ENCODE peak calls at places on chromosomes 2 and 18, in ten cellular contexts. One of them, this sample, is unnamed.

GRCh38 chr2:121248766-121249343 is 36.1 kb downstream of the TFCP2L1 start:
- DNase-seq in gastrocnemius medialis: no peak
- DNase-seq in brain microvascular endothelial cell: no peak
- DNase-seq in PC-9: no peak
- DNase-seq in EL: no peak
- DNase-seq in H4: no peak
- DNase-seq in progenitor cell of endocrine pancreas: no peak
- DNase-seq in SJSA1: no peak
- DNase-seq in RKO: no peak
- DNase-seq in T-helper 9 cell: no peak
- DNase-seq in this sample: no peak

GRCh38 chr2:238091426-238092060 is 8.6 kb upstream of the ESPNL start:
- DNase-seq in gastrocnemius medialis: no peak
- DNase-seq in brain microvascular endothelial cell: no peak
- DNase-seq in PC-9: no peak
- DNase-seq in EL: no peak
- DNase-seq in H4: no peak
- DNase-seq in progenitor cell of endocrine pancreas: no peak
- DNase-seq in SJSA1: no peak
- DNase-seq in RKO: no peak
- DNase-seq in T-helper 9 cell: no peak
- DNase-seq in this sample: no peak

GRCh38 chr18:9475643-9476580 is 599 bp downstream of the RALBP1 start:
- DNase-seq in gastrocnemius medialis: no peak
- DNase-seq in brain microvascular endothelial cell: peak; percentile 1
- DNase-seq in PC-9: peak; percentile 58
- DNase-seq in EL: peak; percentile 70
- DNase-seq in H4: peak; percentile 19
- DNase-seq in progenitor cell of endocrine pancreas: no peak
- DNase-seq in SJSA1: no peak
- DNase-seq in RKO: peak; percentile 65
- DNase-seq in T-helper 9 cell: peak; percentile 50
- DNase-seq in this sample: no peak

GRCh38 chr2:54903736-54904554 is 146.3 kb downstream of the RTN4 start:
- DNase-seq in gastrocnemius medialis: peak; percentile 62
- DNase-seq in brain microvascular endothelial cell: peak; percentile 98
- DNase-seq in PC-9: peak; percentile 97
- DNase-seq in EL: peak; percentile 99
- DNase-seq in H4: peak; percentile 99
- DNase-seq in progenitor cell of endocrine pancreas: no peak
- DNase-seq in SJSA1: peak; percentile 97
- DNase-seq in RKO: peak; percentile 98
- DNase-seq in T-helper 9 cell: peak; percentile 6
- DNase-seq in this sample: no peak

GRCh38 chr2:241275504-241275903 is 40.0 kb downstream of the HDLBP start:
- DNase-seq in gastrocnemius medialis: no peak
- DNase-seq in brain microvascular endothelial cell: no peak
- DNase-seq in PC-9: no peak
- DNase-seq in EL: no peak
- DNase-seq in H4: no peak
- DNase-seq in progenitor cell of endocrine pancreas: no peak
- DNase-seq in SJSA1: no peak
- DNase-seq in RKO: no peak
- DNase-seq in T-helper 9 cell: no peak
- DNase-seq in this sample: no peak

GRCh38 chr2:17795309-17795708 is 21.0 kb upstream of the MSGN1 start:
- DNase-seq in gastrocnemius medialis: peak; percentile 41
- DNase-seq in brain microvascular endothelial cell: no peak
- DNase-seq in PC-9: no peak
- DNase-seq in EL: no peak
- DNase-seq in H4: no peak
- DNase-seq in progenitor cell of endocrine pancreas: no peak
- DNase-seq in SJSA1: no peak
- DNase-seq in RKO: no peak
- DNase-seq in T-helper 9 cell: no peak
- DNase-seq in this sample: no peak

GRCh38 chr2:135246856-135247255 is 194.8 kb downstream of the RAB3GAP1 start:
- DNase-seq in gastrocnemius medialis: no peak
- DNase-seq in brain microvascular endothelial cell: no peak
- DNase-seq in PC-9: no peak
- DNase-seq in EL: no peak
- DNase-seq in H4: no peak
- DNase-seq in progenitor cell of endocrine pancreas: no peak
- DNase-seq in SJSA1: no peak
- DNase-seq in RKO: no peak
- DNase-seq in T-helper 9 cell: no peak
- DNase-seq in this sample: no peak

GRCh38 chr2:824954-825353 is 125.7 kb upstream of the SNTG2 start:
- DNase-seq in gastrocnemius medialis: no peak
- DNase-seq in brain microvascular endothelial cell: no peak
- DNase-seq in PC-9: no peak
- DNase-seq in EL: no peak
- DNase-seq in H4: no peak
- DNase-seq in progenitor cell of endocrine pancreas: no peak
- DNase-seq in SJSA1: no peak
- DNase-seq in RKO: no peak
- DNase-seq in T-helper 9 cell: no peak
- DNase-seq in this sample: no peak

GRCh38 chr18:75201936-75202335 is 7.0 kb downstream of the PTGR3 start:
- DNase-seq in gastrocnemius medialis: peak; percentile 94
- DNase-seq in brain microvascular endothelial cell: no peak
- DNase-seq in PC-9: no peak
- DNase-seq in EL: peak; percentile 12
- DNase-seq in H4: no peak
- DNase-seq in progenitor cell of endocrine pancreas: no peak
- DNase-seq in SJSA1: no peak
- DNase-seq in RKO: no peak
- DNase-seq in T-helper 9 cell: no peak
- DNase-seq in this sample: no peak

GRCh38 chr2:96502891-96503636 is 2.1 kb downstream of the NEURL3 start:
- DNase-seq in gastrocnemius medialis: no peak
- DNase-seq in brain microvascular endothelial cell: no peak
- DNase-seq in PC-9: peak; percentile 56
- DNase-seq in EL: peak; percentile 15
- DNase-seq in H4: no peak
- DNase-seq in progenitor cell of endocrine pancreas: no peak
- DNase-seq in SJSA1: no peak
- DNase-seq in RKO: no peak
- DNase-seq in T-helper 9 cell: no peak
- DNase-seq in this sample: no peak

GRCh38 chr2:45319683-45320082 is 291.4 kb downstream of the SRBD1 start:
- DNase-seq in gastrocnemius medialis: no peak
- DNase-seq in brain microvascular endothelial cell: no peak
- DNase-seq in PC-9: no peak
- DNase-seq in EL: no peak
- DNase-seq in H4: no peak
- DNase-seq in progenitor cell of endocrine pancreas: no peak
- DNase-seq in SJSA1: no peak
- DNase-seq in RKO: no peak
- DNase-seq in T-helper 9 cell: no peak
- DNase-seq in this sample: no peak

GRCh38 chr2:212845941-212846340 is 305.5 kb downstream of the IKZF2 start:
- DNase-seq in gastrocnemius medialis: no peak
- DNase-seq in brain microvascular endothelial cell: peak; percentile 51
- DNase-seq in PC-9: no peak
- DNase-seq in EL: peak; percentile 81
- DNase-seq in H4: no peak
- DNase-seq in progenitor cell of endocrine pancreas: no peak
- DNase-seq in SJSA1: no peak
- DNase-seq in RKO: no peak
- DNase-seq in T-helper 9 cell: no peak
- DNase-seq in this sample: no peak

GRCh38 chr18:44324361-44324760 is 356.3 kb upstream of the SETBP1 start:
- DNase-seq in gastrocnemius medialis: no peak
- DNase-seq in brain microvascular endothelial cell: no peak
- DNase-seq in PC-9: no peak
- DNase-seq in EL: no peak
- DNase-seq in H4: no peak
- DNase-seq in progenitor cell of endocrine pancreas: no peak
- DNase-seq in SJSA1: no peak
- DNase-seq in RKO: no peak
- DNase-seq in T-helper 9 cell: no peak
- DNase-seq in this sample: no peak

GRCh38 chr2:36271266-36271665 is 84.3 kb upstream of the CRIM1 start:
- DNase-seq in gastrocnemius medialis: no peak
- DNase-seq in brain microvascular endothelial cell: no peak
- DNase-seq in PC-9: no peak
- DNase-seq in EL: no peak
- DNase-seq in H4: no peak
- DNase-seq in progenitor cell of endocrine pancreas: no peak
- DNase-seq in SJSA1: no peak
- DNase-seq in RKO: no peak
- DNase-seq in T-helper 9 cell: no peak
- DNase-seq in this sample: no peak

GRCh38 chr2:212288308-212288707 is 250.3 kb downstream of the ERBB4 start:
- DNase-seq in gastrocnemius medialis: no peak
- DNase-seq in brain microvascular endothelial cell: no peak
- DNase-seq in PC-9: no peak
- DNase-seq in EL: no peak
- DNase-seq in H4: no peak
- DNase-seq in progenitor cell of endocrine pancreas: no peak
- DNase-seq in SJSA1: no peak
- DNase-seq in RKO: no peak
- DNase-seq in T-helper 9 cell: no peak
- DNase-seq in this sample: no peak

GRCh38 chr2:30665761-30666306 is 141.4 kb downstream of the CAPN13 start:
- DNase-seq in gastrocnemius medialis: no peak
- DNase-seq in brain microvascular endothelial cell: no peak
- DNase-seq in PC-9: no peak
- DNase-seq in EL: no peak
- DNase-seq in H4: no peak
- DNase-seq in progenitor cell of endocrine pancreas: no peak
- DNase-seq in SJSA1: peak; percentile 25
- DNase-seq in RKO: no peak
- DNase-seq in T-helper 9 cell: no peak
- DNase-seq in this sample: no peak

GRCh38 chr2:96916156-96917007 is 46.5 kb upstream of the SEMA4C start:
- DNase-seq in gastrocnemius medialis: no peak
- DNase-seq in brain microvascular endothelial cell: no peak
- DNase-seq in PC-9: no peak
- DNase-seq in EL: peak; percentile 37
- DNase-seq in H4: no peak
- DNase-seq in progenitor cell of endocrine pancreas: no peak
- DNase-seq in SJSA1: no peak
- DNase-seq in RKO: peak; percentile 30
- DNase-seq in T-helper 9 cell: no peak
- DNase-seq in this sample: no peak

GRCh38 chr2:181157326-181157725 is 176.9 kb downstream of the UBE2E3 start:
- DNase-seq in gastrocnemius medialis: no peak
- DNase-seq in brain microvascular endothelial cell: no peak
- DNase-seq in PC-9: no peak
- DNase-seq in EL: no peak
- DNase-seq in H4: peak; percentile 67
- DNase-seq in progenitor cell of endocrine pancreas: no peak
- DNase-seq in SJSA1: no peak
- DNase-seq in RKO: no peak
- DNase-seq in T-helper 9 cell: no peak
- DNase-seq in this sample: no peak

GRCh38 chr2:236781933-236782788 is 212.5 kb downstream of the ACKR3 start:
- DNase-seq in gastrocnemius medialis: no peak
- DNase-seq in brain microvascular endothelial cell: no peak
- DNase-seq in PC-9: peak; percentile 21
- DNase-seq in EL: no peak
- DNase-seq in H4: no peak
- DNase-seq in progenitor cell of endocrine pancreas: no peak
- DNase-seq in SJSA1: no peak
- DNase-seq in RKO: no peak
- DNase-seq in T-helper 9 cell: no peak
- DNase-seq in this sample: no peak

GRCh38 chr18:78740876-78741275 is 238.7 kb upstream of the SALL3 start:
- DNase-seq in gastrocnemius medialis: no peak
- DNase-seq in brain microvascular endothelial cell: no peak
- DNase-seq in PC-9: no peak
- DNase-seq in EL: no peak
- DNase-seq in H4: no peak
- DNase-seq in progenitor cell of endocrine pancreas: no peak
- DNase-seq in SJSA1: peak; percentile 27
- DNase-seq in RKO: no peak
- DNase-seq in T-helper 9 cell: no peak
- DNase-seq in this sample: no peak

GRCh38 chr2:66477125-66477842 is 42.4 kb downstream of the MEIS1 start:
- DNase-seq in gastrocnemius medialis: no peak
- DNase-seq in brain microvascular endothelial cell: no peak
- DNase-seq in PC-9: no peak
- DNase-seq in EL: peak; percentile 21
- DNase-seq in H4: no peak
- DNase-seq in progenitor cell of endocrine pancreas: no peak
- DNase-seq in SJSA1: no peak
- DNase-seq in RKO: no peak
- DNase-seq in T-helper 9 cell: no peak
- DNase-seq in this sample: no peak

GRCh38 chr2:20664431-20665260 is 2.3 kb upstream of the GDF7 start:
- DNase-seq in gastrocnemius medialis: no peak
- DNase-seq in brain microvascular endothelial cell: no peak
- DNase-seq in PC-9: no peak
- DNase-seq in EL: no peak
- DNase-seq in H4: no peak
- DNase-seq in progenitor cell of endocrine pancreas: no peak
- DNase-seq in SJSA1: no peak
- DNase-seq in RKO: no peak
- DNase-seq in T-helper 9 cell: no peak
- DNase-seq in this sample: no peak

GRCh38 chr2:150097891-150098595 is 389.4 kb downstream of the RND3 start:
- DNase-seq in gastrocnemius medialis: no peak
- DNase-seq in brain microvascular endothelial cell: peak; percentile 14
- DNase-seq in PC-9: no peak
- DNase-seq in EL: peak; percentile 32
- DNase-seq in H4: peak; percentile 14
- DNase-seq in progenitor cell of endocrine pancreas: no peak
- DNase-seq in SJSA1: no peak
- DNase-seq in RKO: peak; percentile 16
- DNase-seq in T-helper 9 cell: no peak
- DNase-seq in this sample: no peak

GRCh38 chr2:178241852-178242551 is 47.7 kb downstream of the OSBPL6 start:
- DNase-seq in gastrocnemius medialis: peak; percentile 45
- DNase-seq in brain microvascular endothelial cell: peak; percentile 82
- DNase-seq in PC-9: peak; percentile 48
- DNase-seq in EL: peak; percentile 89
- DNase-seq in H4: peak; percentile 91
- DNase-seq in progenitor cell of endocrine pancreas: no peak
- DNase-seq in SJSA1: no peak
- DNase-seq in RKO: peak; percentile 83
- DNase-seq in T-helper 9 cell: no peak
- DNase-seq in this sample: peak; percentile 73

GRCh38 chr18:78922856-78923255 is 56.8 kb upstream of the SALL3 start:
- DNase-seq in gastrocnemius medialis: no peak
- DNase-seq in brain microvascular endothelial cell: no peak
- DNase-seq in PC-9: no peak
- DNase-seq in EL: no peak
- DNase-seq in H4: no peak
- DNase-seq in progenitor cell of endocrine pancreas: no peak
- DNase-seq in SJSA1: no peak
- DNase-seq in RKO: no peak
- DNase-seq in T-helper 9 cell: no peak
- DNase-seq in this sample: no peak

GRCh38 chr18:23331091-23331920 is 121.8 kb upstream of the RIOK3 start:
- DNase-seq in gastrocnemius medialis: no peak
- DNase-seq in brain microvascular endothelial cell: no peak
- DNase-seq in PC-9: peak; percentile 85
- DNase-seq in EL: no peak
- DNase-seq in H4: no peak
- DNase-seq in progenitor cell of endocrine pancreas: no peak
- DNase-seq in SJSA1: no peak
- DNase-seq in RKO: no peak
- DNase-seq in T-helper 9 cell: no peak
- DNase-seq in this sample: no peak

GRCh38 chr2:221570321-221571107 is 1.6 kb downstream of the EPHA4 start:
- DNase-seq in gastrocnemius medialis: no peak
- DNase-seq in brain microvascular endothelial cell: peak; percentile 6
- DNase-seq in PC-9: no peak
- DNase-seq in EL: peak; percentile 37
- DNase-seq in H4: no peak
- DNase-seq in progenitor cell of endocrine pancreas: no peak
- DNase-seq in SJSA1: no peak
- DNase-seq in RKO: no peak
- DNase-seq in T-helper 9 cell: peak; percentile 8
- DNase-seq in this sample: peak; percentile 65

GRCh38 chr2:26344581-26345283 is 1.2 kb upstream of the SELENOI start:
- DNase-seq in gastrocnemius medialis: no peak
- DNase-seq in brain microvascular endothelial cell: peak; percentile 50
- DNase-seq in PC-9: peak; percentile 65
- DNase-seq in EL: peak; percentile 51
- DNase-seq in H4: no peak
- DNase-seq in progenitor cell of endocrine pancreas: no peak
- DNase-seq in SJSA1: no peak
- DNase-seq in RKO: peak; percentile 67
- DNase-seq in T-helper 9 cell: no peak
- DNase-seq in this sample: no peak

This sample was measured in tibial artery.